ENCODE peak calls at places on chromosomes 5 and 9, in ten cellular contexts. T is stimulated activated CD4-positive, alpha-beta T cell treated with anti-CD3 and anti-CD28 coated beads, Interleukin-2, amount 100 ng/mL, for 24 hours; X is HuH-7; V is CD4-positive, alpha-beta T cell; J is BE2C; Y is osteocyte; Q is CD8-positive, alpha-beta memory T cell; D is right cardiac atrium; Z is head of caudate nucleus; S is activated T-cell treated with anti-CD3 and anti-CD28 coated beads for 1 hour. A is an unnamed sample.

GRCh38 chr5:177403826-177404640 is 3.6 kb upstream of the PFN3 start:
- DNase-seq in T (peak; percentile 85), X (no peak), V (peak; percentile 85), J (peak; percentile 92), Y (peak; percentile 90), Q (peak; percentile 82), D (peak; percentile 96), Z (peak; percentile 84), S (peak; percentile 74), A (peak; percentile 97)

GRCh38 chr9:130846487-130847305 is 11.6 kb downstream of the ABL1 start:
- DNase-seq in T (no peak), X (no peak), V (no peak), J (peak; percentile 33), Y (no peak), Q (no peak), D (peak; percentile 87), Z (peak; percentile 61), S (no peak), A (no peak)

GRCh38 chr5:62600560-62601252 is 22.1 kb downstream of the LRRC70 start:
- DNase-seq in T (no peak), X (no peak), V (no peak), J (no peak), Y (no peak), Q (no peak), D (no peak), Z (no peak), S (no peak), A (no peak)

GRCh38 chr9:92759990-92760893 is 4.4 kb downstream of the BICD2 start:
- DNase-seq in T (no peak), X (no peak), V (no peak), J (no peak), Y (no peak), Q (no peak), D (peak; percentile 91), Z (peak; percentile 74), S (no peak), A (no peak)

GRCh38 chr5:150516011-150516410 is 8.1 kb downstream of the NDST1 start:
- DNase-seq in T (no peak), X (peak; percentile 58), V (no peak), J (peak; percentile 90), Y (no peak), Q (no peak), D (peak; percentile 83), Z (no peak), S (no peak), A (no peak)

GRCh38 chr5:144971067-144971850 is 800.6 kb downstream of the KCTD16 start:
- DNase-seq in T (no peak), X (no peak), V (no peak), J (no peak), Y (no peak), Q (no peak), D (no peak), Z (no peak), S (no peak), A (no peak)

GRCh38 chr5:56282241-56282640 is 49.1 kb upstream of the ANKRD55 start:
- DNase-seq in T (no peak), X (no peak), V (no peak), J (no peak), Y (no peak), Q (no peak), D (no peak), Z (no peak), S (no peak), A (no peak)

GRCh38 chr9:93600504-93600903 is 24.1 kb downstream of the PHF2 start:
- DNase-seq in T (no peak), X (no peak), V (no peak), J (no peak), Y (no peak), Q (no peak), D (no peak), Z (no peak), S (no peak), A (peak; percentile 73)

GRCh38 chr5:158765407-158765806 is 334.3 kb downstream of the EBF1 start:
- DNase-seq in T (no peak), X (no peak), V (no peak), J (no peak), Y (no peak), Q (no peak), D (no peak), Z (no peak), S (no peak), A (no peak)

A was measured in mesenteric fat pad.